ENCODE peak calls at places on chromosomes 4 and X, in four cellular contexts. One of them, this sample, is unnamed.

GRCh38 chr4:3112979-3113469 is 38.5 kb downstream of the HTT start:
- DNase-seq in mammary epithelial cell: peak
- DNase-seq in A549: no peak
- DNase-seq in left ventricle myocardium inferior: no peak
- DNase-seq in this sample: no peak

GRCh38 chrX:78658851-78659744 is at the start of gene RTL3:
- DNase-seq in mammary epithelial cell: peak
- DNase-seq in A549: no peak
- DNase-seq in left ventricle myocardium inferior: no peak
- DNase-seq in this sample: no peak

GRCh38 chrX:103488332-103488731 is 31.0 kb downstream of the RAB40A start:
- DNase-seq in mammary epithelial cell: no peak
- DNase-seq in A549: peak
- DNase-seq in left ventricle myocardium inferior: no peak
- DNase-seq in this sample: no peak

GRCh38 chrX:65451663-65452062 is 82.9 kb downstream of the LAS1L start:
- DNase-seq in mammary epithelial cell: peak
- DNase-seq in A549: no peak
- DNase-seq in left ventricle myocardium inferior: no peak
- DNase-seq in this sample: peak

GRCh38 chrX:120514236-120514635 is 45.1 kb upstream of the LAMP2 start:
- DNase-seq in mammary epithelial cell: peak
- DNase-seq in A549: peak
- DNase-seq in left ventricle myocardium inferior: no peak
- DNase-seq in this sample: no peak

GRCh38 chr4:165592386-165592785 is 213.6 kb downstream of the CPE start:
- DNase-seq in mammary epithelial cell: no peak
- DNase-seq in A549: no peak
- DNase-seq in left ventricle myocardium inferior: no peak
- DNase-seq in this sample: no peak

GRCh38 chr4:22019676-22020075 is 71.1 kb upstream of the KCNIP4 start:
- DNase-seq in mammary epithelial cell: no peak
- DNase-seq in A549: no peak
- DNase-seq in left ventricle myocardium inferior: no peak
- DNase-seq in this sample: no peak

GRCh38 chr4:150385606-150386005 is 196.3 kb upstream of the MAB21L2 start:
- DNase-seq in mammary epithelial cell: peak
- DNase-seq in A549: no peak
- DNase-seq in left ventricle myocardium inferior: no peak
- DNase-seq in this sample: no peak

GRCh38 chr4:16674133-16674532 is 224.3 kb downstream of the LDB2 start:
- DNase-seq in mammary epithelial cell: no peak
- DNase-seq in A549: no peak
- DNase-seq in left ventricle myocardium inferior: no peak
- DNase-seq in this sample: no peak

DNA sequence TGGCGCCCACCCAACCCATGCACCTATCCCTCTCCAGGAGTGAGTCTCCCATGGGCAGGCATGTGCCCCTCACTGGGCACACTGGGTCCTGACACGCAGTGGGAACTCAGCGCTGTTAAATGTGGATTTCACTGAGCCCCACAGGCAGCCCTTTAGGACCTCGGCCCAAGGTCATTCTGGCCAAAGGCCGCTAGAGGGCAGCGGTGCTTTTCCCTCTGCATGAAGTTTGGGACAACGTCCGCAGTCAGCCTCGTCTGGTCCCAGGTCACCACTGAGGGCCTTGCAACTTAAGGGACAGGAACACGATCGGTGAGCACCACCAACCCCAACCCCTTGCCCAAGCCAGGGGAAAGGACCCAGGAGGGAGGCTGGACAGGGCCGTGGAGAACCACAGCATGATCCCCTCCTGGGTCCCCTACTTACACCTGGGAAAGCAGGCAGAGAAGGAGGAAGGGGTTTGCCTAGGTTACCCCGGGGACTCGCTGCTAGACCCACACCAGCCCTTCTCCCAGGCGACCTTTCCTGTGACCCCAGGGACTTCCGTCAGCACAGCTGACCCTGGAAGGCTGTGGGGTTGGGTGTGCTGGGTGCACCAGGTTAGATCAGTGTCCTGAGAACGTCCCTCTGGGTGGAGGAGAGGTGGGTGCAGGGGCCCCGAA is 24.0 kb downstream of the CYTL1 start:
- DNase-seq in mammary epithelial cell: peak
- DNase-seq in A549: peak
- DNase-seq in left ventricle myocardium inferior: peak
- DNase-seq in this sample: peak
- TF ChIP-seq CTCF in mammary epithelial cell: peak
- TF ChIP-seq CTCF in A549: peak
- TF ChIP-seq CTCF in left ventricle myocardium inferior: peak
- TF ChIP-seq CTCF in this sample: peak

DNA sequence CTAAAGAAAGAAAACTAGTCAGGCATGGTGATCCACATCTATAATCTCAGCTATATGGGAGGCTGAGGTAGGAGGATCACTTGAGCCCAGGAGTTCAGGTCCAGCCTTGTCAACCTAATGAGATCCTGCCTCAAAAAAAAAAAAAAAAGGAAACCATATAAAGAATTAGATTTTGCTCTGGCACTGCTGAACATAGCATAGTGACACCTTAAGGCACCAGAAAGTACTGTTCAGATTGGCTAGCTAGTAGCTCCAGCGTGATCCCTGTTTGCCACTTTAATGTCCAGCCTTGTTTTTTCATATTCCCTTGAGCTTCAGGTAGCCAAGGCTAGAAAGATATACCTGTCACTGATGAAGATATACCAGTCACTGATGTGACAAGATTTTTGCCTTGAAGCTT is 34.1 kb downstream of the EXOC1 start:
- DNase-seq in mammary epithelial cell: no peak
- DNase-seq in A549: no peak
- DNase-seq in left ventricle myocardium inferior: no peak
- DNase-seq in this sample: no peak
- TF ChIP-seq CTCF in mammary epithelial cell: no peak
- TF ChIP-seq CTCF in A549: no peak
- TF ChIP-seq CTCF in left ventricle myocardium inferior: no peak
- TF ChIP-seq CTCF in this sample: no peak

GRCh38 chr4:9765091-9765490 is 16.3 kb upstream of the DRD5 start:
- DNase-seq in mammary epithelial cell: no peak
- DNase-seq in A549: no peak
- DNase-seq in left ventricle myocardium inferior: no peak
- DNase-seq in this sample: peak
- TF ChIP-seq CTCF in mammary epithelial cell: peak
- TF ChIP-seq CTCF in A549: no peak
- TF ChIP-seq CTCF in left ventricle myocardium inferior: peak
- TF ChIP-seq CTCF in this sample: peak

DNA sequence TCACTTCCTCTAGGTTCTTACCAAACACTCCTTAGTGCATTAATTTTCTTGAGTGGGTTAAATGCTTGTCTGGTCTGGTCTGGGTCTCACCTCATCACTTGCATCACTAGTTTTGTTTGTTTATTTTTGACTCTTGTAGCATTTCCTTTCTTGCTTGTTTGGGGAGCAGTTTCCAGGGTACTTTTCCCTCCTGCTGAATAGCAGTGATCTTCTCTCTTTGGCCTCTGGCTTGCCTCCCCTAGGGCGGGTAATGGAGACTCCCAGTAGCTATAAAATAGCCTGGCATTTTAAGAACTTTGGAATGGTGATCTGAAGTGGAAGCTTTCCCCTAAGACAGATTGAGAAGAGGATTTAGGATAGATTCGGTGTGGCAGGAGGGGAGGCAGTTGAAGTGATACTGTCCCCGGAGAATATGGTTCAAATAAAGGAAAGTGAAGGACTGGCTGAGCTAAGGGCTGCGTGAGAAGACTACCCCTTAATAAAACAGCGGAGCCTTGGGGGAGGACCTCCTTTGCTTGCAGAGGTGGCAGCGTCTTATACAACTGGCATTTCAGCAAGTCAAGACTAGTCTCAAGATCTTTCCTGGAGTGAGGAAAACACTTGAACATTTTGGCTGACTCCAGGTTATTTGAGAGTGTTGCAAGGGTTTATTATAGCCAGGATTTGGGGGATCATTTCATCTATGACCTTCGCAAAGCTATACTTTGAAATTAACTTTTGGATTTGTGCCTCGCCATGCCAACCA is 190.6 kb downstream of the FRAS1 start:
- DNase-seq in mammary epithelial cell: peak
- DNase-seq in A549: no peak
- DNase-seq in left ventricle myocardium inferior: no peak
- DNase-seq in this sample: no peak
- TF ChIP-seq CTCF in mammary epithelial cell: no peak
- TF ChIP-seq CTCF in A549: no peak
- TF ChIP-seq CTCF in left ventricle myocardium inferior: no peak
- TF ChIP-seq CTCF in this sample: no peak